ENCODE peak calls at places on chromosomes 13 and 19, in four cellular contexts. D, A, P and E are unnamed samples.

GRCh38 chr19:18408053-18408476 is 10.6 kb upstream of the LRRC25 start:
- DNase-seq in D (no peak), A (no peak), P (peak; percentile 90), E (peak; percentile 73)

GRCh38 chr13:112967666-112968379 is 1.2 kb upstream of the MCF2L start:
- DNase-seq in D (no peak), A (no peak), P (no peak), E (no peak)

GRCh38 chr13:83709751-83710515 is 172.3 kb downstream of the SLITRK1 start:
- DNase-seq in D (no peak), A (no peak), P (no peak), E (no peak)

GRCh38 chr19:55117063-55117635 is 288 bp downstream of the PPP1R12C start:
- DNase-seq in D (no peak), A (peak; percentile 55), P (no peak), E (no peak)

GRCh38 chr19:29491995-29492577 is 33.7 kb upstream of the VSTM2B start:
- DNase-seq in D (peak; percentile 32), A (no peak), P (no peak), E (no peak)

GRCh38 chr19:13748169-13748884 is 16.0 kb upstream of the MRI1 start:
- DNase-seq in D (no peak), A (peak; percentile 64), P (no peak), E (no peak)

GRCh38 chr13:112783946-112784500 is 94.2 kb downstream of the ATP11A start:
- DNase-seq in D (no peak), A (no peak), P (no peak), E (no peak)

GRCh38 chr13:79295906-79296564 is 110.0 kb downstream of the RBM26 start:
- DNase-seq in D (no peak), A (no peak), P (no peak), E (no peak)

GRCh38 chr19:18612772-18613588 is at the start of gene TMEM59L:
- DNase-seq in D (no peak), A (no peak), P (no peak), E (peak; percentile 57)

GRCh38 chr19:53467138-53467502 is 413 bp upstream of the ZNF813 start:
- DNase-seq in D (no peak), A (peak; percentile 21), P (peak; percentile 24), E (peak; percentile 14)

GRCh38 chr19:17227798-17228367 is 1.9 kb downstream of the OCEL1 start:
- DNase-seq in D (no peak), A (no peak), P (no peak), E (no peak)

GRCh38 chr19:5479958-5480357 is 24.7 kb downstream of the ZNRF4 start:
- DNase-seq in D (no peak), A (no peak), P (no peak), E (no peak)

GRCh38 chr19:16876904-16877361 is 11.9 kb upstream of the F2RL3 start:
- DNase-seq in D (no peak), A (no peak), P (no peak), E (peak; percentile 58)

GRCh38 chr13:99206873-99207272 is 6.2 kb downstream of the UBAC2 start:
- DNase-seq in D (peak; percentile 42), A (no peak), P (no peak), E (no peak)

DNA sequence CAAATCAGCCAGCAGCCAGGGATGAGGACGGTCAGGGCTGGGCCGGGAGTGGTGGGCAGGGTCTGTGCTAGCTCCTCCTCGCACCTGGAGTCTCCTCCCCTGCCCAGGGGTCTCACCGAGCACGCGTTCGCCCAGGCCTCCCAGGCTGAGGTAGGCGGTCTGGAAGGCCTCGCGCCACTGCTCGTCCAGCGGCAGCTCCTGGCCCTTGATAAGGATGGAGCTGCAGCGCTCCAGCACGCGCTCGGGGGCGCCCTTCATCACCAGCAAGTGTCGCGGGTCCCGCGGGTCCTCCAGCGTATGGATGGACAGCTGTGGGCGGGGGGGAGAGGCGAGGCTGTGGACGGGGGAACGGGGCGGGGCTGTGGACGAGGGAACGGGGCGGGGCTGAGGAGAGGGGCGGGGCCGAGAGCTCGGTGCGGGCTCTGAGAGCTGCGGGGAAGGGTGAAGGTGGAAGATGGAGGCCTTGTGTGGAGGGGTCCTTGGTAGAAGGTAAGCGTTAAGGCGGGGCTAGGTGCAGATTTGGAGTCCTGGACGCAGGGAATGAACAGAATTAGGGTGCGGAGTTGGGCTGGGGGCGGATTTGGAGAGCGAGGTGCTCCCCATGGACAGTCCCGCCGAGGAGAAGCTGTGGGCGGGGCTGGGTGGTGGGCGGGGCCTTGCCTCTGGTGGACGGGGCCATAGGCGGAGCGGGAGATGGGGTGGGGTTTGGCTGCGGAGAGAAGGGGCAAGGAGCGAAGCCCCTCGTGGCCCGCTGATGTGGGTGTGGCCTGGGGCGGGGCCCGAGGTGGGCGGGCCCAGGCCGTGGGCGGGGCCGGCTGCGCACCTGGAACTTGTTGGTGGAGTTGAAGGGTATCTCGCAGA is 5.7 kb downstream of the ATP4A start:
- DNase-seq in D (no peak), A (peak; percentile 94), P (peak; percentile 40), E (peak; percentile 72)
- TF ChIP-seq CTCF in D (no peak), A (no peak), P (no peak), E (no peak)

DNA sequence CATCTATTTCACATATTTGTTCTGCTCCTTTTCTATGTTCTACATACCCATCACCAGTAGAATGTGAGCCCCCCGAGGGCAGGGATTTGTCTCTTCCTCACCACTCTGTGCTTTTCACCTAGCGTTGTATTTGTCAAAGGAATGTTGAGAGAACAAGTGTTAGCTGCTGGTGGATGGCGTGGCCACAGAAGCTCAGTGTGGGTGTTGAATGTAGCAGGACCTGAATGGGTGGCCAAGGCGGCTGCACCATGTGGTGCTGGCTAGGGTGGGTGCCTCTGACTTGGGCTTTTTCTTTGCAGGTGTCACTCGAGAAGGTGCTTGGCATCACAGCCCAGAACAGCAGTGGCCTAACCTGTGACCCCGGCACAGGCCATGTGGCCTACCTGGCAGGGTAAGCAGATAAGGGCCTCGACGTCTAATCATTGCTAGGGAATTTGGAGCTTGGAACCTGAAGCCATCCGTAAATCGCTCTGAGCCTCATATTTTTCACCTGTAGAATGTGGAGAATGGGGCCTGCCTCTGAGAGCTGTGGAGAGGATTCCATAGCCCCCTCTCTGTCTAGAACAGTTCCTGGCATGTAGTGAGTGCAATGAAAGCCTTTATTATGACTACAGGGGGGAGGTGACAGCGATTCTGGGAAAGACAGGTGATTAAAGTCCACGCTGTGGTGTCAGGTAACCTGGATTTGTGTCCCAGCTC is 3.9 kb downstream of the WDR62 start:
- DNase-seq in D (no peak), A (no peak), P (no peak), E (no peak)
- TF ChIP-seq CTCF in D (no peak), A (no peak), P (no peak), E (no peak)

DNA sequence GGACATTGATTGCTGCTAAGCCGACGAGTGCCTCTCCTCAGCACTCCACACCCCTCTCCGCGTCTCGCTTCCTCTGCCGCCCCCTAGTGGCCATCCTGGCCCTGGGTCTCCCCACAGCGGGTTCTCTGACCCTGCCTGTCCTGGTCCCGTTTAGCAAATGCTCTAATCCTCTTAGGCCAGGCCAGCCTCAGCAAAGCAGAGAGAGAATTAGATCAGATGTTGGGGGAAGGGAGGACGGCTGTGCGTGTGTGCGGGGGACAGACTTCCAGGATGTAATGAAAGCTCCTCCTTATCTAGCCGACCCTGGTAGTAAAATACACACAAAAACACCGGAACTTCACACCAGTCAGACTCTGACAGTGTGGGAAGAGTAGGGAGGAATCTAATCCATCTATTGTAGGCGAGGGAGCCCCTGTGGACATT is 4.5 kb downstream of the TPRX2 start:
- DNase-seq in D (no peak), A (peak; percentile 90), P (peak; percentile 51), E (peak; percentile 91)
- TF ChIP-seq CTCF in D (peak; percentile 64), A (peak; percentile 95), P (peak; percentile 82), E (peak; percentile 93)

GRCh38 chr13:51599444-51600176 is 15.3 kb downstream of the WDFY2 start:
- DNase-seq in D (no peak), A (no peak), P (no peak), E (no peak)
- TF ChIP-seq CTCF in D (no peak), A (peak; percentile 12), P (no peak), E (no peak)

DNA sequence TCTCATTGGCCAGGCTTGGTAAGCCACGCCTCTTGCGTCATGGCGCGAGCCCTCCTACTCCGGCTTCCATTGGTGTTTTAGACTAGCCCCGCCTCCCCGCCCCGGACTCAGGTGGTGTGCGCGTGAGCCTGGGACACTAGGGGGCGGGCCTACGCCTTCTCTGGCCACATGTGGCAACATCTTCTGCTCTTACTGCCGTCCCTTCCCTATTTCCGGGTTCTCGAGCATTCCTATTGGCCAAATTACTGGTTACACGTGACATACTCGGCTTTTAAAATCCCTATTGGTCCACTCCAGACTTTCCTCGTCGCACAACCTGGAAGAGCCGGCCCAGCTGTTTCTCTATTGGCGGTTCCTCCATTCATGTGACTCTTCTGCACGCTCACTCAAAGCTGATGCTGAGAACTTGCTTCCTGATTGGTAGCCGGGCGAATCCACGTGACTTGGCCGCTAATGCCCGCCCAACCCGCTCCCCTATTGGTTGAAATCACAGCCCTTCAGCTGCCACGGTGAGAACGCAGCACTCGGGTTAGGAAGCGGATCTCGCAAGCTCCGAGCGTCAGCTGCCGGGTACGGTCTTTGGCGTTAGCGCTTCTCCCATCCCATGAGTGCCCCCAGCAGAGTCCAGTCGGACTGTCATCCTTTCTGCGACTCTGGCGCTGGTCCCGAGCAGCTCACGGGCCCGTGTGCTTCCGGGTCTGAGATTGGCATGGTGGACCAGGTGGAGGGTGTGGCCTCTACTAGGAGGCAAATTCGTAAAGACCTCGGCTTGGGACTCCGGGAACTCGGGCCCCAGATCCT is at the start of gene BLOC1S3:
- DNase-seq in D (peak; percentile 100), A (peak; percentile 100), P (peak; percentile 100), E (peak; percentile 98)
- TF ChIP-seq CTCF in D (peak; percentile 43), A (peak; percentile 24), P (peak; percentile 49), E (peak; percentile 34)

DNA sequence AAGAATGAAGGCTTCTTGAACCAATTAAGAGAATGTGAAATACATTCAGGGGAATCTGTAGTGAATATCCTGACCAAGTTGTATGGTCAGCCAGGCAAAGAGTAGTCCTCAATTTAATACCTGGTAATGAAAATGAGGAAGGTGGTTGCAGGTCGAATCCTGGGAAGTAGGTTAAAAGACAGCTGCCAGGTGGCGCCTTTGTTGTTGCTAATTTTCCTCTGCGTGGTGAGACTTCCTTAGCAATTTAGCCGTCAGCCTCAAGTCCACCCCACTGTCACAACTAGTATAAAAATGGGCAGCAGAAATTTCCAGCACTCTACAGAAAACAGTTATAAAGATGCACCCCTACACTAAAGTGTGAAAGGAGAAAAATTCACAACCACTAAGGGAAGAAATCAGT is 235.7 kb downstream of the NHLRC3 start:
- DNase-seq in D (no peak), A (no peak), P (no peak), E (peak; percentile 9)
- TF ChIP-seq CTCF in D (no peak), A (no peak), P (no peak), E (no peak)

GRCh38 chr19:27974082-27974513 is 1238.9 kb downstream of the UQCRFS1 start:
- DNase-seq in D (no peak), A (peak; percentile 46), P (no peak), E (peak; percentile 28)
- TF ChIP-seq CTCF in D (no peak), A (peak; percentile 50), P (no peak), E (peak; percentile 59)

GRCh38 chr13:81172603-81173002 is 831.7 kb upstream of the SPRY2 start:
- DNase-seq in D (no peak), A (no peak), P (no peak), E (no peak)

DNA sequence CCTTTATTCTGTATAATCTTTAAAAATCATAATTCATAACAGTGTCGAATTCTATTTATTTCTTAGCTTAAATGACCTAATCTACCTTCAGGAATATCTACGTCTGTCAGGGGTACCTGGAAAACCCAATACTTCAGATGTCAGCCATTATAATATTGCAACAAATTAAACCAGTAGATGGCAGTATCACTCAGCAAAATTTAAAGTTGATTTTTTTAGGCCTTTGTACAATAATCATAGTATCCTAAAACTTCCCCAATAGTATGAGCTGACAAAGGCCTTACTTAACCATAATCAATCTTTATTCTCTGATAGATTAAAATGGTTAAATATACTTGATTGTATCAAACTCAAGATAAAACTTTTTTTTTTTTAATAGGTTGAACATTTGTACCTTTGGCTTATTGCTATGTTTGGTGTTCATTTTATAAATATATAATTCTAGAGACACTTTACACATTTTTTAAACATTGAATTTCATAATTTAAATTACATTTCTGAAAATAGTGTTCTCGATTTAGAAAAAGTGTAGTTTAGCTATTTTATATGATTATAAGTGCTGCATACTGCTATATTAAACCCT is 830.2 kb upstream of the SPRY2 start:
- DNase-seq in D (no peak), A (no peak), P (no peak), E (peak; percentile 8)
- TF ChIP-seq CTCF in D (no peak), A (peak; percentile 36), P (peak; percentile 33), E (peak; percentile 20)